ENCODE peak calls at places on chromosome 5, in eight cellular contexts. W, L, U, A, F, T, K and C are unnamed samples.

GRCh38 chr5:83400712-83401111 is 70.8 kb upstream of the VCAN start:
- DNase-seq in W (no peak), L (no peak), U (no peak), A (no peak), F (no peak), T (no peak), K (no peak), C (no peak)

GRCh38 chr5:39624890-39625289 is 200.1 kb upstream of the DAB2 start:
- DNase-seq in W (no peak), L (no peak), U (no peak), A (no peak), F (no peak), T (no peak), K (no peak), C (no peak)

GRCh38 chr5:170283296-170283695 is 14.3 kb downstream of the LCP2 start:
- DNase-seq in W (no peak), L (no peak), U (no peak), A (no peak), F (no peak), T (no peak), K (no peak), C (no peak)

GRCh38 chr5:122192883-122193496 is 63.6 kb downstream of the ZNF474 start:
- DNase-seq in W (no peak), L (peak), U (no peak), A (peak), F (peak), T (peak), K (peak), C (peak)

GRCh38 chr5:41747291-41747690 is 122.9 kb downstream of the OXCT1 start:
- DNase-seq in W (no peak), L (no peak), U (no peak), A (no peak), F (peak), T (no peak), K (peak), C (no peak)

GRCh38 chr5:136780518-136780917 is 415.2 kb upstream of the TRPC7 start:
- DNase-seq in W (no peak), L (no peak), U (no peak), A (no peak), F (no peak), T (no peak), K (no peak), C (no peak)

GRCh38 chr5:154194348-154195329 is 4.1 kb downstream of the GALNT10 start:
- DNase-seq in W (no peak), L (no peak), U (no peak), A (no peak), F (peak), T (no peak), K (peak), C (no peak)

GRCh38 chr5:149550267-149550582 is 1.0 kb downstream of the CSNK1A1 start:
- DNase-seq in W (no peak), L (no peak), U (no peak), A (no peak), F (peak), T (peak), K (peak), C (no peak)

GRCh38 chr5:119393201-119393691 is 37.4 kb downstream of the TNFAIP8 start:
- DNase-seq in W (no peak), L (no peak), U (no peak), A (no peak), F (no peak), T (no peak), K (no peak), C (no peak)

GRCh38 chr5:149113669-149114068 is 27.6 kb upstream of the ABLIM3 start:
- DNase-seq in W (no peak), L (no peak), U (no peak), A (no peak), F (peak), T (no peak), K (peak), C (no peak)

GRCh38 chr5:56259002-56259511 is 25.9 kb upstream of the ANKRD55 start:
- DNase-seq in W (no peak), L (no peak), U (no peak), A (no peak), F (peak), T (no peak), K (peak), C (no peak)

GRCh38 chr5:139457653-139458306 is 4.8 kb downstream of the ECSCR start:
- DNase-seq in W (no peak), L (no peak), U (no peak), A (no peak), F (no peak), T (no peak), K (no peak), C (no peak)

GRCh38 chr5:65050826-65051498 is 282.2 kb downstream of the CWC27 start:
- DNase-seq in W (no peak), L (no peak), U (no peak), A (no peak), F (no peak), T (no peak), K (no peak), C (no peak)

GRCh38 chr5:7420506-7421280 is 24.8 kb downstream of the ADCY2 start:
- DNase-seq in W (no peak), L (no peak), U (no peak), A (no peak), F (no peak), T (no peak), K (no peak), C (no peak)

GRCh38 chr5:139660105-139660915 is 12.2 kb downstream of the CXXC5 start:
- DNase-seq in W (peak), L (peak), U (peak), A (no peak), F (no peak), T (no peak), K (no peak), C (peak)

GRCh38 chr5:177427919-177428573 is 1.6 kb downstream of the GRK6 start:
- DNase-seq in W (no peak), L (peak), U (no peak), A (no peak), F (no peak), T (no peak), K (no peak), C (no peak)

GRCh38 chr5:60487885-60488425 is 212.0 kb downstream of the DEPDC1B start:
- DNase-seq in W (no peak), L (no peak), U (no peak), A (no peak), F (no peak), T (no peak), K (no peak), C (peak)

GRCh38 chr5:53543401-53543800 is 17.0 kb upstream of the NDUFS4 start:
- DNase-seq in W (no peak), L (peak), U (no peak), A (no peak), F (no peak), T (no peak), K (peak), C (no peak)

GRCh38 chr5:115962565-115963402 is 509 bp downstream of the LVRN start:
- DNase-seq in W (peak), L (no peak), U (no peak), A (peak), F (no peak), T (no peak), K (peak), C (no peak)

GRCh38 chr5:98763001-98763630 is 10.3 kb upstream of the RGMB start:
- DNase-seq in W (no peak), L (no peak), U (no peak), A (no peak), F (peak), T (peak), K (peak), C (no peak)

GRCh38 chr5:149618581-149619248 is 37.4 kb downstream of the ARHGEF37 start:
- DNase-seq in W (no peak), L (peak), U (no peak), A (peak), F (peak), T (peak), K (peak), C (peak)

GRCh38 chr5:115733607-115734006 is 82.9 kb downstream of the CDO1 start:
- DNase-seq in W (no peak), L (no peak), U (no peak), A (no peak), F (no peak), T (no peak), K (no peak), C (no peak)

GRCh38 chr5:176866913-176867312 is 32.2 kb downstream of the HK3 start:
- DNase-seq in W (no peak), L (no peak), U (no peak), A (no peak), F (no peak), T (no peak), K (no peak), C (no peak)

GRCh38 chr5:150104550-150104870 is 18.2 kb upstream of the CSF1R start:
- DNase-seq in W (no peak), L (no peak), U (no peak), A (no peak), F (no peak), T (no peak), K (no peak), C (no peak)

GRCh38 chr5:170570492-170570891 is 66.7 kb downstream of the KCNIP1 start:
- DNase-seq in W (no peak), L (no peak), U (no peak), A (no peak), F (no peak), T (no peak), K (no peak), C (no peak)

GRCh38 chr5:127887282-127887681 is 184.1 kb downstream of the CCDC192 start:
- DNase-seq in W (no peak), L (no peak), U (no peak), A (no peak), F (peak), T (peak), K (peak), C (no peak)

GRCh38 chr5:32090026-32090754 is 83.9 kb downstream of the GOLPH3 start:
- DNase-seq in W (no peak), L (no peak), U (no peak), A (no peak), F (no peak), T (no peak), K (no peak), C (no peak)

GRCh38 chr5:180684623-180685161 is 35.3 kb upstream of the FLT4 start:
- DNase-seq in W (no peak), L (no peak), U (no peak), A (no peak), F (no peak), T (no peak), K (no peak), C (no peak)

GRCh38 chr5:115415143-115415491 is 118.7 kb upstream of the CCDC112 start:
- DNase-seq in W (no peak), L (no peak), U (peak), A (peak), F (peak), T (peak), K (peak), C (no peak)

GRCh38 chr5:177389368-177390169 is 5.3 kb downstream of the SLC34A1 start:
- DNase-seq in W (no peak), L (no peak), U (no peak), A (no peak), F (peak), T (peak), K (peak), C (peak)

GRCh38 chr5:58677650-58678049 is 94.8 kb downstream of the RAB3C start:
- DNase-seq in W (no peak), L (no peak), U (no peak), A (no peak), F (no peak), T (no peak), K (no peak), C (no peak)

GRCh38 chr5:14263700-14264099 is 120.6 kb downstream of the TRIO start:
- DNase-seq in W (no peak), L (no peak), U (no peak), A (no peak), F (no peak), T (no peak), K (no peak), C (no peak)

GRCh38 chr5:37214550-37214949 is 34.6 kb downstream of the CPLANE1 start:
- DNase-seq in W (no peak), L (peak), U (no peak), A (no peak), F (no peak), T (no peak), K (no peak), C (no peak)

GRCh38 chr5:43039468-43040286 is 442 bp downstream of the ANXA2R start:
- DNase-seq in W (peak), L (peak), U (peak), A (peak), F (peak), T (peak), K (peak), C (peak)

GRCh38 chr5:981466-981865 is 27.1 kb upstream of the NKD2 start:
- DNase-seq in W (no peak), L (no peak), U (no peak), A (no peak), F (no peak), T (no peak), K (no peak), C (no peak)

GRCh38 chr5:124706041-124706440 is 40.4 kb downstream of the ZNF608 start:
- DNase-seq in W (no peak), L (no peak), U (no peak), A (no peak), F (no peak), T (no peak), K (no peak), C (no peak)

GRCh38 chr5:5589146-5589826 is 166.8 kb downstream of the ICE1 start:
- DNase-seq in W (no peak), L (no peak), U (no peak), A (no peak), F (no peak), T (no peak), K (no peak), C (no peak)

GRCh38 chr5:110105692-110106091 is 416.0 kb downstream of the MAN2A1 start:
- DNase-seq in W (no peak), L (no peak), U (peak), A (no peak), F (no peak), T (no peak), K (peak), C (no peak)

GRCh38 chr5:15757103-15757502 is 257.1 kb downstream of the FBXL7 start:
- DNase-seq in W (no peak), L (no peak), U (no peak), A (no peak), F (peak), T (no peak), K (peak), C (no peak)